ENCODE peak calls at places on chromosomes 6 and 20, in ten cellular contexts. C, X, P, L, V, S, I, W, R and Y are unnamed samples.

GRCh38 chr20:25571240-25571639 is 14.1 kb downstream of the NINL start:
- DNase-seq in C (no peak), X (no peak), P (no peak), L (no peak), V (no peak), S (no peak), I (no peak), W (no peak), R (no peak), Y (no peak)

GRCh38 chr6:23841116-23841515 is 284.9 kb upstream of the NRSN1 start:
- DNase-seq in C (no peak), X (no peak), P (no peak), L (no peak), V (no peak), S (no peak), I (no peak), W (no peak), R (no peak), Y (no peak)

GRCh38 chr6:89242574-89243330 is 25.6 kb upstream of the GABRR1 start:
- DNase-seq in C (peak; percentile 50), X (peak; percentile 77), P (no peak), L (peak; percentile 46), V (peak; percentile 11), S (peak; percentile 21), I (peak; percentile 72), W (peak; percentile 36), R (peak; percentile 77), Y (no peak)

GRCh38 chr6:1770435-1770843 is 160.7 kb downstream of the FOXC1 start:
- DNase-seq in C (no peak), X (no peak), P (no peak), L (peak; percentile 43), V (no peak), S (no peak), I (no peak), W (peak; percentile 71), R (no peak), Y (no peak)

GRCh38 chr6:118668761-118669411 is 17.5 kb upstream of the CEP85L start:
- DNase-seq in C (no peak), X (peak; percentile 61), P (no peak), L (peak; percentile 48), V (no peak), S (peak; percentile 64), I (no peak), W (peak; percentile 85), R (peak; percentile 68), Y (no peak)

GRCh38 chr6:158686791-158687381 is 37.0 kb downstream of the SYTL3 start:
- DNase-seq in C (no peak), X (no peak), P (no peak), L (no peak), V (no peak), S (no peak), I (no peak), W (no peak), R (no peak), Y (no peak)

GRCh38 chr6:154921482-154921881 is 73.6 kb upstream of the TIAM2 start:
- DNase-seq in C (no peak), X (no peak), P (peak; percentile 3), L (no peak), V (no peak), S (no peak), I (no peak), W (no peak), R (no peak), Y (no peak)

GRCh38 chr6:119326291-119327005 is 23.1 kb downstream of the MAN1A1 start:
- DNase-seq in C (no peak), X (no peak), P (no peak), L (no peak), V (no peak), S (no peak), I (no peak), W (no peak), R (no peak), Y (no peak)

GRCh38 chr6:56040271-56040670 is 164.9 kb upstream of the BMP5 start:
- DNase-seq in C (peak; percentile 15), X (peak; percentile 63), P (no peak), L (peak; percentile 36), V (no peak), S (peak; percentile 45), I (no peak), W (peak; percentile 75), R (peak; percentile 77), Y (no peak)

GRCh38 chr6:167851349-167851952 is 24.7 kb downstream of the AFDN start:
- DNase-seq in C (no peak), X (no peak), P (no peak), L (no peak), V (no peak), S (no peak), I (no peak), W (peak; percentile 42), R (no peak), Y (no peak)

GRCh38 chr6:3911614-3912336 is 62.6 kb downstream of the FAM50B start:
- DNase-seq in C (no peak), X (peak; percentile 89), P (no peak), L (no peak), V (peak; percentile 72), S (peak; percentile 86), I (peak; percentile 75), W (peak; percentile 93), R (peak; percentile 88), Y (peak; percentile 81)

GRCh38 chr6:152170702-152171667 is 363.5 kb downstream of the ESR1 start:
- DNase-seq in C (no peak), X (peak; percentile 81), P (no peak), L (peak; percentile 81), V (no peak), S (no peak), I (peak; percentile 38), W (peak; percentile 97), R (peak; percentile 93), Y (no peak)

GRCh38 chr6:63636516-63636968 is 940 bp downstream of the PHF3 start:
- DNase-seq in C (peak; percentile 36), X (peak; percentile 25), P (peak; percentile 87), L (no peak), V (peak; percentile 58), S (no peak), I (peak; percentile 69), W (peak; percentile 36), R (peak; percentile 40), Y (peak; percentile 80)

GRCh38 chr6:91691449-91691848 is 1104.6 kb upstream of the MAP3K7 start:
- DNase-seq in C (no peak), X (no peak), P (no peak), L (no peak), V (no peak), S (no peak), I (no peak), W (no peak), R (no peak), Y (no peak)

GRCh38 chr20:49450281-49450707 is 32.2 kb downstream of the KCNB1 start:
- DNase-seq in C (no peak), X (no peak), P (no peak), L (no peak), V (no peak), S (no peak), I (no peak), W (peak; percentile 30), R (no peak), Y (no peak)

GRCh38 chr20:60224914-60225313 is 266.7 kb downstream of the CDH26 start:
- DNase-seq in C (peak; percentile 21), X (no peak), P (no peak), L (no peak), V (no peak), S (no peak), I (peak; percentile 23), W (no peak), R (no peak), Y (no peak)

DNA sequence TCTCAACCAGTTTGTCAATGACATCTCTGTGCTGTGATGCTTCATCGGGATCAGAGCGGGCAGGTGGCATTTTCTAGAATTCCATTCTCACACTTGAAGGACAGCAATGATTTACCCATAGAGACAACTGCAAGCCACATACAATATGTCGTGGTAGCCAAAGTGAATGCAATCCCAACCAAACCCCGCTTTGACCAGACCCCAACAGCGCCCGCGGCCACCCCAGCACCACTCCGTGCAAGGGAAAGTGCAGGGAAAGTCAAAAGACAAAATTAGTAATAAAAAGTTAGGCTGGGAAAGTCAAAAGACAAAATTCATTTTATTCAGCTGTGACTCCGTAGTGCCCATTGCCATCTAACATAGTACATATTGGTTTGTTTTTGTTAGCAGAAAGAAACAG is 88.8 kb upstream of the EYA2 start:
- DNase-seq in C (no peak), X (no peak), P (no peak), L (no peak), V (no peak), S (no peak), I (no peak), W (no peak), R (no peak), Y (no peak)
- H3K4me3 ChIP-seq in C (no peak overlapping the region), X (no peak overlapping the region), P (no peak overlapping the region), L (no peak overlapping the region), V (no peak overlapping the region), S (no peak overlapping the region), I (no peak overlapping the region), W (no peak overlapping the region), R (no peak overlapping the region), Y (no peak overlapping the region)

GRCh38 chr6:31738048-31738979 is 1.5 kb upstream of the MSH5 start:
- DNase-seq in C (peak; percentile 81), X (peak; percentile 91), P (peak; percentile 91), L (peak; percentile 65), V (peak; percentile 63), S (peak; percentile 88), I (peak; percentile 84), W (peak; percentile 84), R (peak; percentile 92), Y (peak; percentile 46)
- TF ChIP-seq CTCF in C (peak; percentile 40), X (peak; percentile 10), P (peak; percentile 17), L (peak; percentile 30), V (no peak), S (peak; percentile 39), I (peak; percentile 29), W (peak; percentile 24), R (peak; percentile 29), Y (no peak)

GRCh38 chr6:27228963-27229477 is 18.5 kb upstream of the PRSS16 start:
- DNase-seq in C (no peak), X (no peak), P (no peak), L (no peak), V (no peak), S (no peak), I (no peak), W (no peak), R (no peak), Y (no peak)

GRCh38 chr6:27234576-27234975 is 12.9 kb upstream of the PRSS16 start:
- DNase-seq in C (no peak), X (no peak), P (no peak), L (no peak), V (no peak), S (no peak), I (no peak), W (no peak), R (no peak), Y (no peak)

GRCh38 chr6:27230758-27231111 is 16.8 kb upstream of the PRSS16 start:
- DNase-seq in C (no peak), X (no peak), P (no peak), L (no peak), V (no peak), S (no peak), I (no peak), W (no peak), R (no peak), Y (no peak)
- H3K4me3 ChIP-seq in C (no peak overlapping the region), X (no peak overlapping the region), P (no peak overlapping the region), L (no peak overlapping the region), V (no peak overlapping the region), S (no peak overlapping the region), I (no peak overlapping the region), W (no peak overlapping the region), R (peak overlapping the region; percentile 10), Y (no peak overlapping the region)

DNA sequence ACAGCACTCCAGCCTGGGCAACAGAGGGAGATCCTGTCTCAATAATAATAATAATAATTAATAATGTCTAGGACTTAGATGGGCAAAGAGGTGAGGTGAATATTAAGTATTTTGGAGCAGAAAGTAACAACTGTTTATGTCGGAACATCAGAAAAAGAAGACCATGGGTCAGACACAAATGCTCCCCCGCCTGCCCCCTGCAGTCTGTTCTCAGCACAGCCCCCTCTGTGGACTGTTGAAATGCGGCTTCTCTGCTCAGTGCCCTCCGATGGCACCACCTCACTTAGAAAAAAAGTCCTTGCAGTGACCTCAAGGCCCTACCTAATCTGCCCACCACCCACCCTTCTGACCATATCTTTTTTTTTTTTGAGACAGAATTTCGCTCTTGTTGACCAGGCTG is 5.2 kb upstream of the ETV7 start:
- DNase-seq in C (no peak), X (no peak), P (no peak), L (no peak), V (no peak), S (no peak), I (no peak), W (no peak), R (no peak), Y (no peak)
- TF ChIP-seq CTCF in C (no peak), X (no peak), P (no peak), L (no peak), V (no peak), S (no peak), I (no peak), W (no peak), R (no peak), Y (no peak)